ENCODE peak calls at places on chromosomes 16 and 17, in four cellular contexts. F is stimulated activated CD4-positive, alpha-beta T cell treated with anti-CD3 and anti-CD28 coated beads, TNF-alpha, amount 100 ng/mL, for 1 hour; N is WTC11; O is tibial artery. R is an unnamed sample.

GRCh38 chr16:64615647-64616280 is 506.1 kb downstream of the CDH11 start:
- DNase-seq in F (no peak), N (peak; percentile 68), O (peak; percentile 29), R (no peak)

GRCh38 chr16:17564856-17565255 is 94.1 kb upstream of the XYLT1 start:
- DNase-seq in F (no peak), N (no peak), O (no peak), R (no peak)

GRCh38 chr16:35569413-35569812 is 2110.0 kb downstream of the TP53TG3F start:
- DNase-seq in F (no peak), N (no peak), O (no peak), R (no peak)

GRCh38 chr17:12388206-12388605 is 277.5 kb upstream of the MYOCD start:
- DNase-seq in F (no peak), N (no peak), O (no peak), R (no peak)

GRCh38 chr16:21584817-21585216 is 14.6 kb upstream of the METTL9 start:
- DNase-seq in F (no peak), N (no peak), O (no peak), R (no peak)

GRCh38 chr17:81802856-81803643 is 900 bp upstream of the GCGR start:
- DNase-seq in F (no peak), N (no peak), O (no peak), R (no peak)

GRCh38 chr16:8622315-8622656 is 788 bp downstream of the METTL22 start:
- DNase-seq in F (no peak), N (no peak), O (no peak), R (no peak)

GRCh38 chr17:9470171-9470570 is 105.4 kb downstream of the STX8 start:
- DNase-seq in F (no peak), N (no peak), O (no peak), R (no peak)

GRCh38 chr17:61221597-61222471 is 177.8 kb upstream of the TBX2 start:
- DNase-seq in F (no peak), N (no peak), O (no peak), R (no peak)

GRCh38 chr16:87853411-87854052 is 15.8 kb downstream of the SLC7A5 start:
- DNase-seq in F (peak; percentile 82), N (peak; percentile 94), O (peak; percentile 99), R (peak; percentile 55)

R was measured in stimulated activated CD8-positive, alpha-beta memory T cell treated with anti-CD3 and anti-CD28 coated beads, Interleukin-15, amount 100 ng/mL, for 24 hours.